ENCODE peak calls at places on chromosomes 11 and 22, in ten cellular contexts. S is neural progenitor cell, F is GM23248, G is HepG2, Z is K562, N is PC-9, E is HCT116, B is DND-41, V is fibroblast of lung, W is hepatocyte. Y is an unnamed sample.
A peak's percentile ranks its signal among the peaks of the same experiment; 100 is the strongest.

GRCh38 chr22:22720201-22720723 is 75.8 kb downstream of the GGTLC2 start:
- DNase-seq in S (peak; percentile 72), F (peak; percentile 57), G (peak; percentile 32), Z (peak; percentile 93), N (no peak), E (peak; percentile 67), B (peak; percentile 65), V (peak; percentile 10), W (peak; percentile 41), Y (no peak)

GRCh38 chr11:42631223-42631843 is 680.5 kb upstream of the API5 start:
- DNase-seq in S (peak; percentile 34), F (peak; percentile 21), G (peak; percentile 12), Z (no peak), N (no peak), E (no peak), B (no peak), V (peak; percentile 60), W (peak; percentile 56), Y (peak; percentile 50)

GRCh38 chr22:36860821-36861659 is at the start of gene NCF4:
- DNase-seq in S (no peak), F (no peak), G (no peak), Z (no peak), N (no peak), E (no peak), B (peak; percentile 19), V (no peak), W (no peak), Y (no peak)

GRCh38 chr11:111331711-111332479 is 33.5 kb downstream of the POU2AF3 start:
- DNase-seq in S (no peak), F (peak; percentile 87), G (no peak), Z (no peak), N (peak; percentile 72), E (no peak), B (no peak), V (peak; percentile 82), W (no peak), Y (peak; percentile 80)

GRCh38 chr11:45666648-45667642 is 1.5 kb upstream of the CHST1 start:
- DNase-seq in S (no peak), F (no peak), G (no peak), Z (no peak), N (no peak), E (no peak), B (no peak), V (no peak), W (no peak), Y (no peak)

GRCh38 chr11:2510626-2511402 is 66.0 kb downstream of the KCNQ1 start:
- DNase-seq in S (no peak), F (peak; percentile 36), G (no peak), Z (no peak), N (no peak), E (no peak), B (no peak), V (no peak), W (peak; percentile 5), Y (no peak)

GRCh38 chr11:129918361-129918760 is 23.0 kb upstream of the NFRKB start:
- DNase-seq in S (no peak), F (no peak), G (no peak), Z (no peak), N (no peak), E (no peak), B (no peak), V (no peak), W (no peak), Y (no peak)

GRCh38 chr11:57303280-57303989 is 21.3 kb downstream of the TNKS1BP1 start:
- DNase-seq in S (no peak), F (no peak), G (no peak), Z (no peak), N (no peak), E (no peak), B (no peak), V (no peak), W (no peak), Y (no peak)

GRCh38 chr11:2579315-2580060 is 120.3 kb downstream of the KCNQ1OT1 start:
- DNase-seq in S (peak; percentile 32), F (no peak), G (no peak), Z (no peak), N (no peak), E (no peak), B (no peak), V (peak; percentile 2), W (no peak), Y (no peak)

GRCh38 chr11:121452609-121453150 is at the start of gene SORL1-AS1:
- DNase-seq in S (peak; percentile 10), F (no peak), G (no peak), Z (no peak), N (no peak), E (no peak), B (peak; percentile 42), V (no peak), W (peak; percentile 50), Y (no peak)
- TF ChIP-seq EZH2 in S (no peak), F (no peak), G (no peak), Z (no peak), N (no peak), E (no peak), B (no peak), V (no peak), W (no peak), Y (peak; percentile 53)

DNA sequence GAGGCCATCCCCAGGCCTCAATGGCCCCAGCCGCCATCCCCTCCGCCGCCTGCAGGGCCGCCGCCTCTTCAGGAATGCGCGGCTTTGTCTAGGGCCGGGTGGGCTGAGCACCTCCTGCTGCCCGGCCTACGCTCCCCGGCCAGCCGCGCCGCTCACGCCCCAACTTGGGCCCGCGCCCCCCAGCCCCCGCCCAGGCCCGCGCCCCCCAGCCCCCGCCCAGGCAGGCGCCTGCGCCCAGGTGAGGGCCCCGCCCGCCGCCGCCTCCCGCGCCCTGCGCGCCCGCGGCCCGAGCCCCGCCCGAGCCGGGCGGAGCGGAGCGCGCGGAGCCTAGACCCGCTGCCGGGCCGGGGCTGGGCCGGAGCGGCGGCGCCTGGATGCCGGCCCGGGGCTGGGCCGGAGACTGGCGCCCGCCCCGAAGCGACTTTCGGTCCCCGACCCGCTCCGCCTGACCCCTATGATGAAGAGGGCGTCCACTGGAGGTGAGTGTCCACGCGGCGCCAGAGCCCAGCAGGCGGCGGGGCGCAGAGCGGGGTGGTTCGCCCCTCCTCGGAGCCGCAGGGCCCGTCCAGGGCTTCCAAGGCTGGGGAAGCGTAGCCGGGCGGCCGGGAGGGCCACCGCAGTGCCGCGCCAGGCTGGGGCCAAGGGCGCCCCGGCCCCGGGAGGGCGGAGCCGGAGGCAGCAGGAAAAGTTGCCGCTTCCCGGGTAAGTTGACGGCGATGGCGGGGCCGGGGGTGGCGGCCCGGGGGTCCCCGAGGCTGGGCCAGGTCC is 34.3 kb upstream of the PRODH start:
- DNase-seq in S (peak; percentile 86), F (peak; percentile 47), G (no peak), Z (peak; percentile 38), N (no peak), E (no peak), B (no peak), V (peak; percentile 30), W (peak; percentile 53), Y (no peak)
- H2AFZ ChIP-seq in S (peak overlapping the region; percentile 99), F (peak overlapping the region; percentile 83), G (no peak overlapping the region), Z (peak overlapping the region; percentile 21), N (no peak overlapping the region), E (no peak overlapping the region), B (no peak overlapping the region), V (no peak overlapping the region), W (peak overlapping the region; percentile 71), Y (peak overlapping the region; percentile 78)

DNA sequence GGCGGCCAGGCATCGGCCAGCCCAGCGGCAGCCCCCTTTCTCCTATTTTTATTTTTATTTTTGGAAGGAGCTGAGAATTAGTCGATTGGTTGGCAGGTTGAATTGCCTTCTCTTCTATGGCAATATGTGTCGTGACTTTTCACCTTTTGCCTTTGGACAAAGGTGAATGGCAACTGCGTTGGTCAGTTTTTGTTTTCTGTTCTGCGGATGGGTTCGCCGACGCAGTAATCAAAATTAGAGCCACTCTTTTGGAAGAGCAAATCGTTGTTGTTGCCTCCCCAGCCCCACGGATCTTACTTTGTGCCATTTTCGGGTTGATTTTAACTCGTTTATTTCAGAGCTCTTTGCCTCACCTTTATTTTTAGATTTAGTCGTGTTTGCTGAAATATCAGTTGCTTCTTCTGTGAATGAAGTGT is 1.5 kb downstream of the CECR2 start:
- DNase-seq in S (no peak), F (no peak), G (no peak), Z (no peak), N (no peak), E (no peak), B (no peak), V (no peak), W (no peak), Y (no peak)
- H3K4me3 ChIP-seq in S (peak overlapping the region; percentile 100), F (no peak overlapping the region), G (no peak overlapping the region), Z (no peak overlapping the region), N (no peak overlapping the region), E (peak overlapping the region; percentile 33), B (no peak overlapping the region), V (peak overlapping the region; percentile 79), W (peak overlapping the region; percentile 78), Y (peak overlapping the region; percentile 33)

GRCh38 chr22:20966883-20967696 is at the start of gene AIFM3:
- DNase-seq in S (peak; percentile 24), F (no peak), G (no peak), Z (no peak), N (no peak), E (no peak), B (no peak), V (no peak), W (no peak), Y (no peak)

GRCh38 chr22:20964799-20965103 is 2.3 kb upstream of the AIFM3 start:
- DNase-seq in S (no peak), F (no peak), G (no peak), Z (no peak), N (no peak), E (no peak), B (no peak), V (no peak), W (no peak), Y (no peak)

GRCh38 chr22:20964090-20964798 is 2.8 kb upstream of the AIFM3 start:
- DNase-seq in S (no peak), F (no peak), G (no peak), Z (no peak), N (no peak), E (no peak), B (no peak), V (no peak), W (no peak), Y (no peak)

GRCh38 chr22:20965888-20966855 is 883 bp upstream of the AIFM3 start:
- DNase-seq in S (no peak), F (no peak), G (no peak), Z (no peak), N (no peak), E (no peak), B (no peak), V (no peak), W (no peak), Y (no peak)

DNA sequence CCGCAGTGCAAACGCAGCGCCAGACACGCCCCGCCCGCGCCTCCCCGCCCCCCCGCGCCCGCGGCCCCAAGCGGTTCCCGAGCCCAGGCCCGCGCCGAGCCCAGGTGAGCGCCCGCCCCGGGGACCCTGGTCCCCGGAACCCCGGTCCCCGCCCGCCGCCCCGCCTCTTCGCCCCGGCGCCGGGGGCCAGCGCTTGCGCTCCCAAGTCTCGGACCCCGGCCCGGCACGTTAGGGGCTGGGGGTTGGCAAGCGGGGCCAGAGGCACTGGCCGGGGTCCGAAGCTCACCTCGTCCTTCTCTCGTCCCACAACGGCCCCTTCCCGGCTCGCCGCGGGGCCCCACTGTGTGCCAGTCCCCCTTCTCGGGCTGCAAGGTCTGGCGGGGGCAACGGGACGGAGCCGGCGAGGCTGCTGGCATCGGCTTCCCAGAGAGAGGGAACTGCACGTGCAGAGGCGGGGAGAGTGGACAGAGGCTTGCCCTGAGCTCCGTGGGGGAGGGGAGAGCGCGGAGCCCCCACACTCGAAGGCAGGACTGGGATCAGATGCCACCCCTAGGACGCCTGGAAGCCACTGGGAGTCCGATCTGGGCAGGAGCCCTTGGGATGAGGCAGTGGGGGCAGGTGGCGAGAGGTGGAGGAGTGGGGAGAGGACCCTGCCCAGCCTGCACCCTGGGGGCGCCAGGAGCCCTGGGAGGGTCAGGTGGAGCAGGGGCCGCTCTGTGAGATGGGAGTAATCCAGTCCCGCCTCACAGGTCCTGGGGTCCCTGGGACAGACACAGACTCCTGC is 1.8 kb upstream of the AIFM3 start:
- DNase-seq in S (peak; percentile 57), F (no peak), G (no peak), Z (no peak), N (no peak), E (no peak), B (no peak), V (no peak), W (no peak), Y (no peak)
- TF ChIP-seq EZH2 in S (peak; percentile 43), F (no peak), G (no peak), Z (peak; percentile 69), N (no peak), E (no peak), B (no peak), V (peak; percentile 97), W (no peak), Y (peak; percentile 89)